ENCODE peak calls at places on chromosomes 13 and 19, in six cellular contexts. One of them, this sample, is unnamed.

GRCh38 chr13:37453246-37453645 is 145.3 kb downstream of the POSTN start:
- DNase-seq in cardiac fibroblast: peak
- DNase-seq in aorta: no peak
- DNase-seq in thyroid gland: no peak
- DNase-seq in cardiac muscle cell: no peak
- DNase-seq in foreskin fibroblast: no peak
- DNase-seq in this sample: peak

GRCh38 chr13:112638157-112638750 is 50.3 kb upstream of the TUBGCP3 start:
- DNase-seq in cardiac fibroblast: no peak
- DNase-seq in aorta: peak
- DNase-seq in thyroid gland: no peak
- DNase-seq in cardiac muscle cell: no peak
- DNase-seq in foreskin fibroblast: no peak
- DNase-seq in this sample: no peak

GRCh38 chr13:100876044-100876403 is 201.4 kb upstream of the TMTC4 start:
- DNase-seq in cardiac fibroblast: no peak
- DNase-seq in aorta: no peak
- DNase-seq in thyroid gland: no peak
- DNase-seq in cardiac muscle cell: no peak
- DNase-seq in foreskin fibroblast: no peak
- DNase-seq in this sample: no peak

GRCh38 chr19:4267101-4267900 is 11.8 kb upstream of the SHD start:
- DNase-seq in cardiac fibroblast: peak
- DNase-seq in aorta: peak
- DNase-seq in thyroid gland: peak
- DNase-seq in cardiac muscle cell: peak
- DNase-seq in foreskin fibroblast: peak
- DNase-seq in this sample: no peak

GRCh38 chr13:29803221-29803620 is 47.2 kb downstream of the UBL3 start:
- DNase-seq in cardiac fibroblast: no peak
- DNase-seq in aorta: no peak
- DNase-seq in thyroid gland: no peak
- DNase-seq in cardiac muscle cell: no peak
- DNase-seq in foreskin fibroblast: no peak
- DNase-seq in this sample: no peak

GRCh38 chr19:18117364-18117691 is 19.8 kb downstream of the MAST3 start:
- DNase-seq in cardiac fibroblast: no peak
- DNase-seq in aorta: no peak
- DNase-seq in thyroid gland: no peak
- DNase-seq in cardiac muscle cell: no peak
- DNase-seq in foreskin fibroblast: no peak
- DNase-seq in this sample: no peak

GRCh38 chr13:112711528-112712265 is 21.9 kb downstream of the ATP11A start:
- DNase-seq in cardiac fibroblast: peak
- DNase-seq in aorta: peak
- DNase-seq in thyroid gland: peak
- DNase-seq in cardiac muscle cell: peak
- DNase-seq in foreskin fibroblast: peak
- DNase-seq in this sample: peak

GRCh38 chr19:49400034-49400433 is 12.0 kb downstream of the KASH5 start:
- DNase-seq in cardiac fibroblast: peak
- DNase-seq in aorta: no peak
- DNase-seq in thyroid gland: no peak
- DNase-seq in cardiac muscle cell: no peak
- DNase-seq in foreskin fibroblast: no peak
- DNase-seq in this sample: no peak

GRCh38 chr19:17026706-17027427 is at the start of gene CPAMD8:
- DNase-seq in cardiac fibroblast: no peak
- DNase-seq in aorta: no peak
- DNase-seq in thyroid gland: no peak
- DNase-seq in cardiac muscle cell: peak
- DNase-seq in foreskin fibroblast: no peak
- DNase-seq in this sample: no peak

GRCh38 chr13:39100996-39101751 is 62.9 kb downstream of the NHLRC3 start:
- DNase-seq in cardiac fibroblast: peak
- DNase-seq in aorta: no peak
- DNase-seq in thyroid gland: no peak
- DNase-seq in cardiac muscle cell: no peak
- DNase-seq in foreskin fibroblast: no peak
- DNase-seq in this sample: peak

GRCh38 chr13:109096101-109096500 is 466.7 kb downstream of the MYO16 start:
- DNase-seq in cardiac fibroblast: peak
- DNase-seq in aorta: no peak
- DNase-seq in thyroid gland: no peak
- DNase-seq in cardiac muscle cell: no peak
- DNase-seq in foreskin fibroblast: no peak
- DNase-seq in this sample: no peak

GRCh38 chr19:29677001-29677781 is 11.9 kb downstream of the PLEKHF1 start:
- DNase-seq in cardiac fibroblast: no peak
- DNase-seq in aorta: no peak
- DNase-seq in thyroid gland: no peak
- DNase-seq in cardiac muscle cell: no peak
- DNase-seq in foreskin fibroblast: no peak
- DNase-seq in this sample: no peak

GRCh38 chr13:100100115-100100879 is 11.4 kb downstream of the PCCA start:
- DNase-seq in cardiac fibroblast: peak
- DNase-seq in aorta: no peak
- DNase-seq in thyroid gland: peak
- DNase-seq in cardiac muscle cell: no peak
- DNase-seq in foreskin fibroblast: peak
- DNase-seq in this sample: no peak

GRCh38 chr19:4012975-4013634 is 5.6 kb downstream of the PIAS4 start:
- DNase-seq in cardiac fibroblast: no peak
- DNase-seq in aorta: no peak
- DNase-seq in thyroid gland: no peak
- DNase-seq in cardiac muscle cell: no peak
- DNase-seq in foreskin fibroblast: no peak
- DNase-seq in this sample: no peak

GRCh38 chr13:20054586-20054985 is 96.1 kb downstream of the ZMYM2 start:
- DNase-seq in cardiac fibroblast: no peak
- DNase-seq in aorta: no peak
- DNase-seq in thyroid gland: no peak
- DNase-seq in cardiac muscle cell: no peak
- DNase-seq in foreskin fibroblast: no peak
- DNase-seq in this sample: no peak

GRCh38 chr13:50529154-50529882 is 314.2 kb downstream of the DLEU7 start:
- DNase-seq in cardiac fibroblast: peak
- DNase-seq in aorta: peak
- DNase-seq in thyroid gland: peak
- DNase-seq in cardiac muscle cell: peak
- DNase-seq in foreskin fibroblast: peak
- DNase-seq in this sample: peak

GRCh38 chr13:79079351-79079839 is 326.7 kb downstream of the RBM26 start:
- DNase-seq in cardiac fibroblast: no peak
- DNase-seq in aorta: no peak
- DNase-seq in thyroid gland: no peak
- DNase-seq in cardiac muscle cell: no peak
- DNase-seq in foreskin fibroblast: no peak
- DNase-seq in this sample: no peak

GRCh38 chr19:6721773-6722172 is 1.3 kb upstream of the C3 start:
- DNase-seq in cardiac fibroblast: no peak
- DNase-seq in aorta: no peak
- DNase-seq in thyroid gland: no peak
- DNase-seq in cardiac muscle cell: no peak
- DNase-seq in foreskin fibroblast: no peak
- DNase-seq in this sample: no peak

GRCh38 chr13:43054803-43055802 is 31.7 kb downstream of the DNAJC15 start:
- DNase-seq in cardiac fibroblast: peak
- DNase-seq in aorta: no peak
- DNase-seq in thyroid gland: peak
- DNase-seq in cardiac muscle cell: peak
- DNase-seq in foreskin fibroblast: peak
- DNase-seq in this sample: peak

GRCh38 chr13:39676315-39676876 is 20.9 kb downstream of the COG6 start:
- DNase-seq in cardiac fibroblast: peak
- DNase-seq in aorta: no peak
- DNase-seq in thyroid gland: no peak
- DNase-seq in cardiac muscle cell: peak
- DNase-seq in foreskin fibroblast: no peak
- DNase-seq in this sample: no peak

GRCh38 chr19:6753178-6754031 is 13.8 kb downstream of the SH2D3A start:
- DNase-seq in cardiac fibroblast: peak
- DNase-seq in aorta: peak
- DNase-seq in thyroid gland: peak
- DNase-seq in cardiac muscle cell: peak
- DNase-seq in foreskin fibroblast: peak
- DNase-seq in this sample: no peak

GRCh38 chr13:57409121-57409520 is 222.4 kb upstream of the PCDH17 start:
- DNase-seq in cardiac fibroblast: no peak
- DNase-seq in aorta: no peak
- DNase-seq in thyroid gland: no peak
- DNase-seq in cardiac muscle cell: peak
- DNase-seq in foreskin fibroblast: no peak
- DNase-seq in this sample: no peak

GRCh38 chr19:403221-404036 is 5.5 kb downstream of the C2CD4C start:
- DNase-seq in cardiac fibroblast: no peak
- DNase-seq in aorta: peak
- DNase-seq in thyroid gland: peak
- DNase-seq in cardiac muscle cell: no peak
- DNase-seq in foreskin fibroblast: no peak
- DNase-seq in this sample: no peak

GRCh38 chr19:28406237-28406596 is 806.7 kb downstream of the UQCRFS1 start:
- DNase-seq in cardiac fibroblast: no peak
- DNase-seq in aorta: no peak
- DNase-seq in thyroid gland: no peak
- DNase-seq in cardiac muscle cell: peak
- DNase-seq in foreskin fibroblast: no peak
- DNase-seq in this sample: no peak

GRCh38 chr19:43524922-43525835 is 1.8 kb downstream of the ETHE1 start:
- DNase-seq in cardiac fibroblast: peak
- DNase-seq in aorta: peak
- DNase-seq in thyroid gland: peak
- DNase-seq in cardiac muscle cell: peak
- DNase-seq in foreskin fibroblast: no peak
- DNase-seq in this sample: no peak

GRCh38 chr19:3554254-3555083 is 2.9 kb downstream of the MFSD12 start:
- DNase-seq in cardiac fibroblast: no peak
- DNase-seq in aorta: no peak
- DNase-seq in thyroid gland: no peak
- DNase-seq in cardiac muscle cell: no peak
- DNase-seq in foreskin fibroblast: no peak
- DNase-seq in this sample: no peak

GRCh38 chr13:92843549-92843948 is 383.1 kb upstream of the GPC6 start:
- DNase-seq in cardiac fibroblast: peak
- DNase-seq in aorta: no peak
- DNase-seq in thyroid gland: no peak
- DNase-seq in cardiac muscle cell: no peak
- DNase-seq in foreskin fibroblast: peak
- DNase-seq in this sample: peak

GRCh38 chr13:27171244-27171829 is at the start of gene USP12:
- DNase-seq in cardiac fibroblast: no peak
- DNase-seq in aorta: peak
- DNase-seq in thyroid gland: no peak
- DNase-seq in cardiac muscle cell: peak
- DNase-seq in foreskin fibroblast: no peak
- DNase-seq in this sample: no peak

GRCh38 chr13:19795956-19796355 is 13.2 kb upstream of the PSPC1 start:
- DNase-seq in cardiac fibroblast: no peak
- DNase-seq in aorta: no peak
- DNase-seq in thyroid gland: no peak
- DNase-seq in cardiac muscle cell: no peak
- DNase-seq in foreskin fibroblast: no peak
- DNase-seq in this sample: no peak

GRCh38 chr19:11200931-11201330 is 3.6 kb upstream of the KANK2 start:
- DNase-seq in cardiac fibroblast: no peak
- DNase-seq in aorta: no peak
- DNase-seq in thyroid gland: no peak
- DNase-seq in cardiac muscle cell: no peak
- DNase-seq in foreskin fibroblast: no peak
- DNase-seq in this sample: no peak
- H3K4me3 ChIP-seq in cardiac fibroblast: no peak
- H3K4me3 ChIP-seq in aorta: no peak
- H3K4me3 ChIP-seq in thyroid gland: no peak
- H3K4me3 ChIP-seq in cardiac muscle cell: no peak
- H3K4me3 ChIP-seq in foreskin fibroblast: no peak
- H3K4me3 ChIP-seq in this sample: no peak

GRCh38 chr13:55000844-55001243 is 1972.2 kb downstream of the OLFM4 start:
- DNase-seq in cardiac fibroblast: no peak
- DNase-seq in aorta: no peak
- DNase-seq in thyroid gland: no peak
- DNase-seq in cardiac muscle cell: no peak
- DNase-seq in foreskin fibroblast: no peak
- DNase-seq in this sample: no peak

GRCh38 chr13:55001881-55002280 is 1973.3 kb downstream of the OLFM4 start:
- DNase-seq in cardiac fibroblast: no peak
- DNase-seq in aorta: no peak
- DNase-seq in thyroid gland: no peak
- DNase-seq in cardiac muscle cell: no peak
- DNase-seq in foreskin fibroblast: no peak
- DNase-seq in this sample: no peak

DNA sequence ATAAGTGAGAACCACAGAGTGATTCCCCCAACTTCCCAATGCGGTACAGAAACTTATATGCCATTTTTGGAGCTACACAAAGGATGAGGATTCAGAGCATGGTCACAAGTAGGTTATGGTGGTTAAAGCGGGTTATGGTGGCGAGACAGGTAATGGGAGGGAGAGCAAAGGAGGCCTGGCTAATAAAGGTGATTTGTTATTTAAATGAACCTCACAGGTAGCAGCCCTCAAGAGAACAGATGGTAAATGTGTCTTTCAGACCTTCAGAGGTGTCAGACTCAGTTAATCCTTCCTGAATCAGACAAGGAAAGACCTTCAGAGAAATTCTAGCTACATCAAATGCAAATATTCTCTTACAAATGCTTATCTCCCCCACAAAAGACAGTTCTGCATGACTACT is 1971.4 kb downstream of the OLFM4 start:
- DNase-seq in cardiac fibroblast: no peak
- DNase-seq in aorta: no peak
- DNase-seq in thyroid gland: no peak
- DNase-seq in cardiac muscle cell: no peak
- DNase-seq in foreskin fibroblast: no peak
- DNase-seq in this sample: no peak
- H3K4me3 ChIP-seq in cardiac fibroblast: no peak
- H3K4me3 ChIP-seq in aorta: no peak
- H3K4me3 ChIP-seq in thyroid gland: no peak
- H3K4me3 ChIP-seq in cardiac muscle cell: no peak
- H3K4me3 ChIP-seq in foreskin fibroblast: no peak
- H3K4me3 ChIP-seq in this sample: no peak

DNA sequence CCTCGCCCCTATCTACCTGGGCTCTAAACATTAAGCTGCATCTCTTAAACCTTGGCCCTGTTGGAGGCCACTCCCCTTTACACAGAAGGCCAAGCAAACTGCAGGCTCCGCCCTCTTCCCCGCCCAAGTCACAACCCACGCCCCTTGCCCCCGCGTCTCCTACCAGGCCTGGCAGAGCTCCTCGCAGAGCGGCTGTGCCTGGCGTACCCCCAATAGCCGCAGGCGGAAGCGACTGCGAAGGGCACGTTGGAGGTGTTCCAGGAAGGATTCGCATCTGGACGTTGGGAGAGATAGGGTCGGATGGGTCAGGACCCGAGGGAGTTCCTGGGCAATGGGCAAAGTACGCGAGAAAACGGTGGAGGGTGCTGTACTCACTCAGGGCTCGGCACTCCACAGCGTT is 5.9 kb downstream of the RTBDN start:
- DNase-seq in cardiac fibroblast: no peak
- DNase-seq in aorta: no peak
- DNase-seq in thyroid gland: peak
- DNase-seq in cardiac muscle cell: peak
- DNase-seq in foreskin fibroblast: no peak
- DNase-seq in this sample: no peak
- H3K4me3 ChIP-seq in cardiac fibroblast: no peak
- H3K4me3 ChIP-seq in aorta: no peak
- H3K4me3 ChIP-seq in thyroid gland: no peak
- H3K4me3 ChIP-seq in cardiac muscle cell: no peak
- H3K4me3 ChIP-seq in foreskin fibroblast: no peak
- H3K4me3 ChIP-seq in this sample: no peak

GRCh38 chr13:35474551-35474950 is 1.9 kb downstream of the MAB21L1 start:
- DNase-seq in cardiac fibroblast: peak
- DNase-seq in aorta: no peak
- DNase-seq in thyroid gland: no peak
- DNase-seq in cardiac muscle cell: peak
- DNase-seq in foreskin fibroblast: no peak
- DNase-seq in this sample: no peak
- H3K4me3 ChIP-seq in cardiac fibroblast: peak
- H3K4me3 ChIP-seq in aorta: peak
- H3K4me3 ChIP-seq in thyroid gland: peak
- H3K4me3 ChIP-seq in cardiac muscle cell: no peak
- H3K4me3 ChIP-seq in foreskin fibroblast: peak
- H3K4me3 ChIP-seq in this sample: peak